ENCODE peak calls at places on chromosomes 13 and 19, in eight cellular contexts. F is adrenal gland; D is CD4-positive, CD25-positive, alpha-beta regulatory T cell; I is astrocyte of the spinal cord; Z is EL; N is kidney tubule cell; V is foreskin fibroblast; T is A549. Y is an unnamed sample.

GRCh38 chr13:111867657-111868056 is 199.3 kb upstream of the SOX1 start:
- DNase-seq in Z (no peak), D (no peak), I (no peak), V (no peak), F (no peak), T (no peak), N (no peak), Y (no peak)

GRCh38 chr13:64912141-64912540 is 2318.0 kb downstream of the PCDH9 start:
- DNase-seq in F (no peak), N (peak), Z (peak), V (peak), D (no peak), T (peak), I (peak), Y (peak)

GRCh38 chr19:55166530-55167268 is at the start of gene DNAAF3:
- DNase-seq in N (peak), D (no peak), V (peak), I (peak), Z (peak), F (peak), T (peak), Y (peak)

GRCh38 chr19:49710372-49710951 is 19.5 kb downstream of the CPT1C start:
- DNase-seq in I (peak), T (peak), F (no peak), N (peak), Z (peak), D (no peak), V (peak), Y (peak)

GRCh38 chr13:103835052-103835451 is 768.8 kb upstream of the SLC10A2 start:
- DNase-seq in D (no peak), Z (no peak), N (no peak), F (no peak), I (no peak), V (no peak), T (no peak), Y (no peak)

GRCh38 chr19:20359933-20360720 is 193.1 kb downstream of the ZNF486 start:
- DNase-seq in F (no peak), I (no peak), Z (no peak), N (peak), T (no peak), V (no peak), D (no peak), Y (no peak)

GRCh38 chr13:50241479-50241878 is 226.2 kb downstream of the KCNRG start:
- DNase-seq in T (no peak), V (no peak), I (peak), Z (no peak), F (no peak), N (no peak), D (no peak), Y (peak)

GRCh38 chr19:23802290-23802689 is 43.6 kb upstream of the ZNF681 start:
- DNase-seq in T (no peak), Z (peak), V (no peak), F (peak), I (no peak), D (no peak), N (no peak), Y (peak)

GRCh38 chr19:13012690-13013608 is 17.7 kb downstream of the NFIX start:
- DNase-seq in Z (peak), T (no peak), N (peak), V (peak), F (peak), I (peak), D (no peak), Y (peak)

GRCh38 chr19:50549059-50549926 is 18.9 kb downstream of the LRRC4B start:
- DNase-seq in I (no peak), V (no peak), F (no peak), D (no peak), N (no peak), Z (no peak), T (no peak), Y (no peak)

GRCh38 chr19:5804516-5805464 is at the start of gene NRTN:
- DNase-seq in D (no peak), V (no peak), N (no peak), F (peak), Z (no peak), T (no peak), I (no peak), Y (no peak)

GRCh38 chr13:86282450-86282849 is 483.2 kb upstream of the SLITRK6 start:
- DNase-seq in N (peak), V (no peak), F (no peak), T (no peak), I (peak), Z (no peak), D (no peak), Y (no peak)

GRCh38 chr13:110944121-110944967 is 29.5 kb upstream of the ANKRD10 start:
- DNase-seq in T (peak), N (peak), Z (peak), D (peak), I (peak), V (peak), F (peak), Y (peak)

GRCh38 chr13:61170791-61171330 is 244.8 kb downstream of the PCDH20 start:
- DNase-seq in I (no peak), N (peak), D (no peak), F (no peak), Z (no peak), V (no peak), T (no peak), Y (no peak)

GRCh38 chr13:33251131-33251629 is 34.4 kb downstream of the STARD13 start:
- DNase-seq in F (peak), T (no peak), Z (peak), N (peak), I (peak), D (no peak), V (peak), Y (peak)

GRCh38 chr19:49512970-49513745 is 697 bp downstream of the FCGRT start:
- DNase-seq in V (peak), F (peak), N (peak), Z (peak), D (no peak), T (no peak), I (no peak), Y (peak)

GRCh38 chr19:17526922-17527321 is 15.5 kb downstream of the PGLS start:
- DNase-seq in F (no peak), T (no peak), I (no peak), D (no peak), N (no peak), Z (no peak), V (no peak), Y (no peak)

GRCh38 chr13:32021785-32022184 is 9.8 kb upstream of the FRY start:
- DNase-seq in N (no peak), Z (no peak), T (no peak), D (no peak), F (no peak), I (no peak), V (no peak), Y (no peak)

GRCh38 chr13:96100457-96101220 is 10.7 kb downstream of the HS6ST3 start:
- DNase-seq in F (no peak), T (no peak), N (no peak), Z (no peak), I (no peak), V (no peak), D (no peak), Y (no peak)

GRCh38 chr13:110371550-110372465 is 64.7 kb downstream of the COL4A2 start:
- DNase-seq in I (peak), T (peak), N (peak), D (no peak), Z (no peak), V (no peak), F (no peak), Y (peak)

Y was measured in mesenchymal stem cell.